ENCODE peak calls at places on chromosomes 16 and 17, in four cellular contexts. E is SK-N-SH, Q is HCT116, N is K562. T is an unnamed sample.

GRCh38 chr17:82424001-82424862 is 5.8 kb upstream of the OGFOD3 start:
- DNase-seq in Q (peak), E (peak), N (peak), T (peak)

GRCh38 chr17:61574542-61575351 is 16.3 kb downstream of the NACA2 start:
- DNase-seq in Q (peak), N (peak), E (peak), T (peak)

GRCh38 chr17:4938670-4939553 is 934 bp downstream of the SLC25A11 start:
- DNase-seq in N (peak), Q (no peak), E (no peak), T (no peak)

GRCh38 chr17:64275016-64275415 is 12.0 kb upstream of the TEX2 start:
- DNase-seq in E (no peak), Q (no peak), N (no peak), T (no peak)

GRCh38 chr17:16304832-16305231 is 48.4 kb downstream of the CENPV start:
- DNase-seq in Q (no peak), E (peak), N (no peak), T (peak)

GRCh38 chr16:61332461-61332860 is 703.8 kb downstream of the CDH8 start:
- DNase-seq in E (no peak), Q (no peak), N (no peak), T (no peak)

GRCh38 chr16:54245788-54246453 is 40.7 kb downstream of the IRX3 start:
- DNase-seq in E (no peak), Q (no peak), N (peak), T (no peak)

GRCh38 chr16:85303354-85303883 is 191.1 kb upstream of the CIBAR2 start:
- DNase-seq in E (peak), Q (peak), N (peak), T (peak)

GRCh38 chr17:42521666-42522262 is 14.3 kb upstream of the NAGLU start:
- DNase-seq in N (no peak), E (no peak), Q (no peak), T (no peak)

GRCh38 chr17:76276461-76277299 is 11.5 kb downstream of the UBALD2 start:
- DNase-seq in Q (no peak), E (peak), N (no peak), T (no peak)

GRCh38 chr16:21167360-21167759 is 8.9 kb downstream of the LDAF1 start:
- DNase-seq in E (no peak), Q (peak), N (no peak), T (no peak)

GRCh38 chr17:83152745-83153611 is 73.6 kb downstream of the METRNL start:
- DNase-seq in E (peak), N (peak), Q (no peak), T (no peak)

GRCh38 chr16:27461483-27462171 is 59.7 kb downstream of the IL21R start:
- DNase-seq in Q (no peak), E (no peak), N (no peak), T (no peak)

GRCh38 chr16:3215601-3216262 is 19.2 kb downstream of the ZNF200 start:
- DNase-seq in E (no peak), Q (no peak), N (no peak), T (no peak)

GRCh38 chr17:77287432-77288068 is 146.8 kb downstream of the SEC14L1 start:
- DNase-seq in E (peak), N (no peak), Q (peak), T (peak)

GRCh38 chr17:6454495-6455320 is 10.5 kb downstream of the PIMREG start:
- DNase-seq in N (no peak), E (peak), Q (no peak), T (no peak)

GRCh38 chr17:45090711-45091110 is 29.6 kb downstream of the NMT1 start:
- DNase-seq in N (no peak), E (no peak), Q (no peak), T (no peak)

GRCh38 chr16:80973991-80974390 is 32.7 kb downstream of the CMC2 start:
- DNase-seq in Q (no peak), N (no peak), E (no peak), T (no peak)

GRCh38 chr16:81005644-81006471 is 827 bp downstream of the CMC2 start:
- DNase-seq in N (no peak), E (no peak), Q (peak), T (peak)

GRCh38 chr16:86642084-86642483 is 63.7 kb downstream of the FOXL1 start:
- DNase-seq in N (peak), E (no peak), Q (peak), T (no peak)

GRCh38 chr16:27795992-27796614 is 246.2 kb downstream of the KATNIP start:
- DNase-seq in Q (peak), E (no peak), N (peak), T (peak)

DNA sequence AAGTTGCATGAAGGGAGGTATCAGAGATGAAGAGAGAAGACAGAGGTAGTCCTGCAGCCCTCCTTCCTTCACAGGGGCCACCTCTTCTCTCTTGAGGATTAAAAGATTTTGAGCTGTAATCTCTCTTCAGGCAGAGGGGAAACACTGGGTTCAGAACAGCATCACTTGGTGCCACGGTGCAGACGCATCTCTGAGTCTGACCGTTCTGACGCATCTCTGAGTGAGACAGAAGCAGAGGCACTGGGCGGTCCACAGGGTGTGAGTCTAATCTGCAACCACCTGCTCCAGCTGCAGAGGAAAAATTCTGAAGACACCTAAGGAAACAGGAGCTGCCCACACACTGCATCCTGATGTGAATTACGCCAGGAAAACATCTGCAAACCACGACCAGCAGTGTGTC is 5.3 kb upstream of the KRT37 start:
- DNase-seq in Q (no peak), E (no peak), N (no peak), T (no peak)
- TF ChIP-seq ELF1 in Q (no peak), E (no peak), N (no peak), T (no peak)

GRCh38 chr17:34852614-34853013 is 108.6 kb downstream of the CCT6B start:
- DNase-seq in N (peak), Q (peak), E (no peak), T (no peak)
- TF ChIP-seq ELF1 in N (peak), Q (no peak), E (no peak), T (no peak)

GRCh38 chr17:31823014-31823413 is 36.0 kb downstream of the COPRS start:
- DNase-seq in Q (no peak), E (no peak), N (no peak), T (no peak)

GRCh38 chr17:31829649-31830048 is 29.4 kb downstream of the COPRS start:
- DNase-seq in E (no peak), Q (no peak), N (no peak), T (no peak)

GRCh38 chr17:31825961-31826691 is 32.9 kb downstream of the COPRS start:
- DNase-seq in N (no peak), Q (no peak), E (peak), T (no peak)

GRCh38 chr17:31820691-31821435 is 38.2 kb downstream of the COPRS start:
- DNase-seq in N (no peak), E (no peak), Q (no peak), T (no peak)

DNA sequence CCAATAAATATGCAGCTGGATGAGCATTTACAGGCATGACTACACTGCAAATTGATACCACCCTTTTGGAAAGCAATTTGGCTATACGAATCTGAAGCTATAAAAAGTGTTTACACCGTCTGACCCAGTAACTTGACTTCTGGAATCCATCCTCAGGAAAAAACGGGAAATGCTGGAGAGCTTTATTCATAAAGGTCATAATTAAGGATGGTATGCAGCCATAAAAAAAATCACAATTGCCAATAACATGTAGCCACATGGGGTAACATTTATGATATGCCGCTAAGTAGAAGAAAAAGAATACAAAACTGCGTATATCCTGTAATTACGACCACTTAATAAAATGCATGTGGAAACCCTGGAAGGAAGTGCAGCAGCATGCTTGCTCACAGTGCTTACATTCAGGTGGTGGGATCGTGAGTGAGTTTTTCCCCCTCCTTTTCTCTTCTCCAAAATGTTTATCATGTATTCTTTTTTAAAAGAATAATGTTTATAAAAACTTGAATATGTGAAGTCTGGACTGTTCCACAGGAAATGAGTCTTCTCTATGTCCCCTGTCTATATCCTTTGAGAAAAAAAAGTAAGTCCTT is 34.2 kb downstream of the COPRS start:
- DNase-seq in Q (no peak), E (no peak), N (no peak), T (no peak)
- TF ChIP-seq ELF1 in Q (no peak), E (no peak), N (no peak), T (no peak)

GRCh38 chr16:72105978-72106377 is 12.3 kb downstream of the DHX38 start:
- DNase-seq in N (no peak), Q (no peak), E (no peak), T (no peak)
- TF ChIP-seq ELF1 in N (no peak), Q (no peak), E (no peak), T (no peak)

GRCh38 chr16:49644143-49644460 is 211.8 kb downstream of the ZNF423 start:
- DNase-seq in N (no peak), Q (no peak), E (no peak), T (no peak)

GRCh38 chr16:49641250-49641649 is 214.7 kb downstream of the ZNF423 start:
- DNase-seq in Q (no peak), E (no peak), N (no peak), T (no peak)

GRCh38 chr16:49645263-49645662 is 210.6 kb downstream of the ZNF423 start:
- DNase-seq in E (no peak), N (no peak), Q (no peak), T (no peak)

GRCh38 chr16:49640606-49641005 is 215.3 kb downstream of the ZNF423 start:
- DNase-seq in Q (no peak), N (no peak), E (peak), T (no peak)

DNA sequence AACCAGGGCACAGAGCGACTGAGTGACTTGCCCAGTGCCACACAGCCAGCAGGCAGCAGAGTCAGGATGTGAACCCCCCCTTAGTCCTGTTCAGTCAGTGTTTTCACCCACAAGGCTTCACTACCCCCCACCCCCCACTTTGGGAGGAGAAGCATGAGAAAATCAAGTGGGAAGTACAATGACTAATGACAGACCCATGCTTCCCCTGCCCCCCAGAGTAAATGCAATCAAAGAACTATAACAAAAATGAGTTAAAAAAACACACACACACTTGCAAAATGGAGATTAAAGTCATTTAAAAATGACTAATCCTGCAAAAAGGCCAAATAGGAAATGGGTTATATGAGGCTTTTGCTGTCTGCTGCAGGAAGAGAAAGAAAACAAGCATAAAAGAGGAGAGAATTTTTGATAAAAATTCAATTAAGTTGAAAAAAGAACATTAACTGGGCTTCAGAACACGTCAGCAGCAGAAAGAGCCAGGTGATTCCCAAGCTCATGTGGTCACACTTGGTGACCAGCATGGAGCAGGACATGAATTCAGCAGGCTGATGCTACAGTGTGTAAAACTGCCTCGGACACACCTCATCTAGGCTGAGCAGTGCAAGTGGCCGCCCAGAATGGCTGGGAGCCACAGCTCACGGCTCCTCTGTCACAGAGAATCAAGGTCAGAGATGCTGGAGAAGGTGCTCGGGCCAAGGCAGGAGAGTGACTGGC is 212.3 kb downstream of the ZNF423 start:
- DNase-seq in Q (no peak), E (no peak), N (no peak), T (no peak)
- TF ChIP-seq ELF1 in Q (no peak), E (no peak), N (no peak), T (no peak)

DNA sequence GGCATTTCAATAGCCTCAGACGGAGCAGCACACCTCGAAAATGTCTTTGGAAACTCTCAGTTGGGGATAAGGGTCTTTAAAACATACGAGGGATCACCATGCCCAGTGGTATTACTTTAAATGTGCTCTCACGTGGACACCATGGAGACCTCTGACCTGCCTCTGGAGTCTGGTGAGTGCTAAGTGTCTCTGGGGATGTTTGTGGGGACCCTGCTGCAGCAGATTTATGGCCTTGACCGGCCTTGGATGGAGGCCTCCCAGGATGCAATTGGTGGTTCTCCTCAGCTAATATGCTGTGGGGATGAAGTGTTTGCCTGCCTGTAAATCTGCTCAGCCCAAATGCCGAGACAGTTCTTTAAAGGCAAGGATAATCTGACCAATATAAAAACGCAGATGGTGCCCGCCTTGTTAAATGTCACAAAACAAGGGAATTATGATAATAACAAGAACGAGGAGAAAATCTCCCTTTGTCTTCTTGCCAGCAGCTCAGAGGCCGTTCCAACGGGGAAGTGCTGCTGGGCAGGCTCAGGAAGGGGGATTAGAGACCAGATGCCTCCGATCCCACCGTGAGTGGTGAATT is 154.4 kb downstream of the ABCC12 start:
- DNase-seq in E (no peak), Q (no peak), N (no peak), T (no peak)
- TF ChIP-seq ELF1 in E (no peak), Q (no peak), N (no peak), T (no peak)